ENCODE peak calls at places on chromosomes 7 and 10, in nine cellular contexts. One of them, this sample, is unnamed. For H3K27me3 and H3K9me3, the result is how much of the 10 kb centered on the place peaks cover.

GRCh38 chr10:104924101-104924795 is 283.2 kb downstream of the SORCS3 start:
- DNase-seq in mammary epithelial cell: no peak
- DNase-seq in CD8-positive, alpha-beta memory T cell: no peak
- DNase-seq in thoracic aorta: no peak
- DNase-seq in IMR-90: no peak
- DNase-seq in stomach: no peak
- DNase-seq in mesenchymal stem cell: no peak
- DNase-seq in heart left ventricle: no peak
- DNase-seq in left ventricle myocardium inferior: no peak
- DNase-seq in this sample: no peak

GRCh38 chr10:32409741-32410140 is 36.2 kb upstream of the CCDC7 start:
- DNase-seq in mammary epithelial cell: peak
- DNase-seq in CD8-positive, alpha-beta memory T cell: no peak
- DNase-seq in thoracic aorta: no peak
- DNase-seq in IMR-90: peak
- DNase-seq in stomach: no peak
- DNase-seq in mesenchymal stem cell: no peak
- DNase-seq in heart left ventricle: no peak
- DNase-seq in left ventricle myocardium inferior: no peak
- DNase-seq in this sample: no peak

GRCh38 chr10:82319558-82319957 is 444.6 kb downstream of the NRG3 start:
- DNase-seq in mammary epithelial cell: no peak
- DNase-seq in CD8-positive, alpha-beta memory T cell: no peak
- DNase-seq in thoracic aorta: no peak
- DNase-seq in IMR-90: no peak
- DNase-seq in stomach: no peak
- DNase-seq in mesenchymal stem cell: no peak
- DNase-seq in heart left ventricle: no peak
- DNase-seq in left ventricle myocardium inferior: no peak
- DNase-seq in this sample: no peak

GRCh38 chr7:107180378-107180777 is 11.6 kb downstream of the HBP1 start:
- DNase-seq in mammary epithelial cell: peak
- DNase-seq in CD8-positive, alpha-beta memory T cell: peak
- DNase-seq in thoracic aorta: no peak
- DNase-seq in IMR-90: peak
- DNase-seq in stomach: peak
- DNase-seq in mesenchymal stem cell: peak
- DNase-seq in heart left ventricle: no peak
- DNase-seq in left ventricle myocardium inferior: no peak
- DNase-seq in this sample: no peak

GRCh38 chr7:20441886-20442505 is 111.3 kb downstream of the ITGB8 start:
- DNase-seq in mammary epithelial cell: peak
- DNase-seq in CD8-positive, alpha-beta memory T cell: no peak
- DNase-seq in thoracic aorta: no peak
- DNase-seq in IMR-90: peak
- DNase-seq in stomach: no peak
- DNase-seq in mesenchymal stem cell: no peak
- DNase-seq in heart left ventricle: no peak
- DNase-seq in left ventricle myocardium inferior: no peak
- DNase-seq in this sample: no peak

GRCh38 chr10:72567884-72568283 is 58.0 kb downstream of the MICU1 start:
- DNase-seq in mammary epithelial cell: no peak
- DNase-seq in CD8-positive, alpha-beta memory T cell: no peak
- DNase-seq in thoracic aorta: no peak
- DNase-seq in IMR-90: no peak
- DNase-seq in stomach: no peak
- DNase-seq in mesenchymal stem cell: no peak
- DNase-seq in heart left ventricle: no peak
- DNase-seq in left ventricle myocardium inferior: no peak
- DNase-seq in this sample: no peak

GRCh38 chr10:103966671-103967432 is at the start of gene SLK:
- DNase-seq in mammary epithelial cell: peak
- DNase-seq in CD8-positive, alpha-beta memory T cell: peak
- DNase-seq in thoracic aorta: peak
- DNase-seq in IMR-90: peak
- DNase-seq in stomach: peak
- DNase-seq in mesenchymal stem cell: peak
- DNase-seq in heart left ventricle: peak
- DNase-seq in left ventricle myocardium inferior: peak
- DNase-seq in this sample: peak

GRCh38 chr7:94395141-94396041 is 696 bp downstream of the COL1A2 start:
- DNase-seq in mammary epithelial cell: peak
- DNase-seq in CD8-positive, alpha-beta memory T cell: peak
- DNase-seq in thoracic aorta: no peak
- DNase-seq in IMR-90: peak
- DNase-seq in stomach: peak
- DNase-seq in mesenchymal stem cell: peak
- DNase-seq in heart left ventricle: no peak
- DNase-seq in left ventricle myocardium inferior: no peak
- DNase-seq in this sample: peak

GRCh38 chr10:75941181-75941580 is 509.8 kb downstream of the LRMDA start:
- DNase-seq in mammary epithelial cell: no peak
- DNase-seq in CD8-positive, alpha-beta memory T cell: no peak
- DNase-seq in thoracic aorta: no peak
- DNase-seq in IMR-90: no peak
- DNase-seq in stomach: no peak
- DNase-seq in mesenchymal stem cell: no peak
- DNase-seq in heart left ventricle: no peak
- DNase-seq in left ventricle myocardium inferior: no peak
- DNase-seq in this sample: no peak

GRCh38 chr7:100356416-100357068 is 1.4 kb upstream of the PILRB start:
- DNase-seq in mammary epithelial cell: no peak
- DNase-seq in CD8-positive, alpha-beta memory T cell: no peak
- DNase-seq in thoracic aorta: no peak
- DNase-seq in IMR-90: no peak
- DNase-seq in stomach: no peak
- DNase-seq in mesenchymal stem cell: no peak
- DNase-seq in heart left ventricle: peak
- DNase-seq in left ventricle myocardium inferior: no peak
- DNase-seq in this sample: no peak

GRCh38 chr7:70506463-70506862 is 625.5 kb upstream of the GALNT17 start:
- DNase-seq in mammary epithelial cell: no peak
- DNase-seq in CD8-positive, alpha-beta memory T cell: no peak
- DNase-seq in thoracic aorta: no peak
- DNase-seq in IMR-90: no peak
- DNase-seq in stomach: no peak
- DNase-seq in mesenchymal stem cell: no peak
- DNase-seq in heart left ventricle: peak
- DNase-seq in left ventricle myocardium inferior: no peak
- DNase-seq in this sample: no peak

GRCh38 chr10:116169782-116170181 is 103.2 kb downstream of the GFRA1 start:
- DNase-seq in mammary epithelial cell: no peak
- DNase-seq in CD8-positive, alpha-beta memory T cell: no peak
- DNase-seq in thoracic aorta: no peak
- DNase-seq in IMR-90: no peak
- DNase-seq in stomach: no peak
- DNase-seq in mesenchymal stem cell: no peak
- DNase-seq in heart left ventricle: no peak
- DNase-seq in left ventricle myocardium inferior: no peak
- DNase-seq in this sample: no peak

GRCh38 chr7:135274495-135275268 is 41.0 kb downstream of the STRA8 start:
- DNase-seq in mammary epithelial cell: peak
- DNase-seq in CD8-positive, alpha-beta memory T cell: peak
- DNase-seq in thoracic aorta: peak
- DNase-seq in IMR-90: peak
- DNase-seq in stomach: peak
- DNase-seq in mesenchymal stem cell: peak
- DNase-seq in heart left ventricle: no peak
- DNase-seq in left ventricle myocardium inferior: peak
- DNase-seq in this sample: peak

GRCh38 chr10:133210398-133211140 is 19.4 kb upstream of the UTF1 start:
- DNase-seq in mammary epithelial cell: no peak
- DNase-seq in CD8-positive, alpha-beta memory T cell: no peak
- DNase-seq in thoracic aorta: no peak
- DNase-seq in IMR-90: no peak
- DNase-seq in stomach: no peak
- DNase-seq in mesenchymal stem cell: no peak
- DNase-seq in heart left ventricle: peak
- DNase-seq in left ventricle myocardium inferior: no peak
- DNase-seq in this sample: no peak

GRCh38 chr7:24715171-24715570 is 42.1 kb downstream of the GSDME start:
- DNase-seq in mammary epithelial cell: no peak
- DNase-seq in CD8-positive, alpha-beta memory T cell: no peak
- DNase-seq in thoracic aorta: no peak
- DNase-seq in IMR-90: no peak
- DNase-seq in stomach: no peak
- DNase-seq in mesenchymal stem cell: no peak
- DNase-seq in heart left ventricle: no peak
- DNase-seq in left ventricle myocardium inferior: no peak
- DNase-seq in this sample: no peak

GRCh38 chr10:78736926-78737618 is 331.7 kb upstream of the ZMIZ1 start:
- DNase-seq in mammary epithelial cell: no peak
- DNase-seq in CD8-positive, alpha-beta memory T cell: no peak
- DNase-seq in thoracic aorta: no peak
- DNase-seq in IMR-90: no peak
- DNase-seq in stomach: no peak
- DNase-seq in mesenchymal stem cell: no peak
- DNase-seq in heart left ventricle: no peak
- DNase-seq in left ventricle myocardium inferior: no peak
- DNase-seq in this sample: no peak

GRCh38 chr7:127251458-127252379 is 1.0 kb downstream of the GRM8 start:
- DNase-seq in mammary epithelial cell: peak
- DNase-seq in CD8-positive, alpha-beta memory T cell: no peak
- DNase-seq in thoracic aorta: no peak
- DNase-seq in IMR-90: no peak
- DNase-seq in stomach: no peak
- DNase-seq in mesenchymal stem cell: no peak
- DNase-seq in heart left ventricle: no peak
- DNase-seq in left ventricle myocardium inferior: no peak
- DNase-seq in this sample: no peak

GRCh38 chr10:6321880-6322279 is 119.1 kb downstream of the PFKFB3 start:
- DNase-seq in mammary epithelial cell: peak
- DNase-seq in CD8-positive, alpha-beta memory T cell: no peak
- DNase-seq in thoracic aorta: no peak
- DNase-seq in IMR-90: peak
- DNase-seq in stomach: no peak
- DNase-seq in mesenchymal stem cell: peak
- DNase-seq in heart left ventricle: no peak
- DNase-seq in left ventricle myocardium inferior: no peak
- DNase-seq in this sample: no peak
- H3K27ac ChIP-seq in mammary epithelial cell: no peak
- H3K27ac ChIP-seq in CD8-positive, alpha-beta memory T cell: no peak
- H3K27ac ChIP-seq in thoracic aorta: peak
- H3K27ac ChIP-seq in IMR-90: no peak
- H3K27ac ChIP-seq in stomach: no peak
- H3K27ac ChIP-seq in mesenchymal stem cell: no peak
- H3K27ac ChIP-seq in heart left ventricle: no peak
- H3K27ac ChIP-seq in left ventricle myocardium inferior: no peak
- H3K27ac ChIP-seq in this sample: no peak

DNA sequence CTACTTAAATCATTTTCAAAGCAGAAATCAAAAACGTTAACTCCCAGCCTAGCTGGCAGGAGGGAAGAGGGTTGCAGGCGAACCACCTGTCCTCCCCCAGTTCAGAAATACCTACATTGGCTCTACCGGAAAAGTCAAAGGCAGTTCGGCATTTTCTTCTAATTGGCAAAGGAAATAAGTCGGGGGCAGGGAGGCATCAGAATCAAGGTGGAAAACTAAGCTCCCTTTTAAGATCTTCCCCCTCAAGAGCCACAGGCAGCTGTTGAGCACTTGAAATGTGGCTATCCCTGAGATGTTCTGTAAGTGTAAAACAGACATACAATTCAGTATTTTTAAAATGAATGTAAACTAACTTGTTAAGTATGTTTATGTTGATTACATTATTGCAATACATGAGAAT is 957 bp upstream of the ELMO1 start:
- DNase-seq in mammary epithelial cell: no peak
- DNase-seq in CD8-positive, alpha-beta memory T cell: no peak
- DNase-seq in thoracic aorta: no peak
- DNase-seq in IMR-90: no peak
- DNase-seq in stomach: no peak
- DNase-seq in mesenchymal stem cell: no peak
- DNase-seq in heart left ventricle: no peak
- DNase-seq in left ventricle myocardium inferior: no peak
- DNase-seq in this sample: peak
- H3K27me3 ChIP-seq in mammary epithelial cell: under half
- H3K27me3 ChIP-seq in CD8-positive, alpha-beta memory T cell: under half
- H3K27me3 ChIP-seq in thoracic aorta: under half
- H3K27me3 ChIP-seq in IMR-90: under half
- H3K27me3 ChIP-seq in stomach: under half
- H3K27me3 ChIP-seq in mesenchymal stem cell: under half
- H3K27me3 ChIP-seq in heart left ventricle: under half
- H3K27me3 ChIP-seq in left ventricle myocardium inferior: half or more
- H3K27me3 ChIP-seq in this sample: under half

GRCh38 chr7:57354679-57355338 is 95.2 kb upstream of the ZNF716 start:
- DNase-seq in mammary epithelial cell: no peak
- DNase-seq in CD8-positive, alpha-beta memory T cell: no peak
- DNase-seq in thoracic aorta: no peak
- DNase-seq in IMR-90: no peak
- DNase-seq in stomach: no peak
- DNase-seq in mesenchymal stem cell: no peak
- DNase-seq in heart left ventricle: no peak
- DNase-seq in left ventricle myocardium inferior: peak
- DNase-seq in this sample: no peak
- H3K9me3 ChIP-seq in mammary epithelial cell: under half
- H3K9me3 ChIP-seq in CD8-positive, alpha-beta memory T cell: under half
- H3K9me3 ChIP-seq in thoracic aorta: under half
- H3K9me3 ChIP-seq in IMR-90: under half
- H3K9me3 ChIP-seq in stomach: half or more
- H3K9me3 ChIP-seq in mesenchymal stem cell: under half
- H3K9me3 ChIP-seq in heart left ventricle: under half
- H3K9me3 ChIP-seq in left ventricle myocardium inferior: under half
- H3K9me3 ChIP-seq in this sample: under half

GRCh38 chr7:15041226-15041625 is 138.7 kb upstream of the DGKB start:
- DNase-seq in mammary epithelial cell: no peak
- DNase-seq in CD8-positive, alpha-beta memory T cell: no peak
- DNase-seq in thoracic aorta: no peak
- DNase-seq in IMR-90: peak
- DNase-seq in stomach: no peak
- DNase-seq in mesenchymal stem cell: no peak
- DNase-seq in heart left ventricle: no peak
- DNase-seq in left ventricle myocardium inferior: no peak
- DNase-seq in this sample: no peak

DNA sequence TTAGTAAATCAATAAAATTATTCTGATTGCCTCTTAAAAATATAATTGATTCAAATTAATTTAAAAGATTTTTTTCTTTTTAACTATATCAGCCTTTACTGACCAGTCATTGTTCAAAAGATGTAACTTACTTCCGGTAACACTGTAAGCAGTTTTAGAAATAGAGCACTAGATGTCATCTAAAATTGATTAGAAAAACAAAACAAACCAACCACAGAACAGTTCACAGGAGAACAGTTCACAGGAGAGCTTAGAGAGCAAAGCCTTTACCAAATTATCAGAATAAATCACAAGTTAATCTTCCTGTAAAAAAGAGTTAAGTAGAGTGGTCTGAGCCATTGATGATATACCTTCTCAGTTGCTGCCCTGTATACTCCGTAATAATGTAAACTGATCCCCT is 133.3 kb upstream of the DGKB start:
- DNase-seq in mammary epithelial cell: no peak
- DNase-seq in CD8-positive, alpha-beta memory T cell: no peak
- DNase-seq in thoracic aorta: no peak
- DNase-seq in IMR-90: no peak
- DNase-seq in stomach: no peak
- DNase-seq in mesenchymal stem cell: no peak
- DNase-seq in heart left ventricle: no peak
- DNase-seq in left ventricle myocardium inferior: no peak
- DNase-seq in this sample: no peak
- H3K27ac ChIP-seq in mammary epithelial cell: no peak
- H3K27ac ChIP-seq in CD8-positive, alpha-beta memory T cell: no peak
- H3K27ac ChIP-seq in thoracic aorta: no peak
- H3K27ac ChIP-seq in IMR-90: no peak
- H3K27ac ChIP-seq in stomach: no peak
- H3K27ac ChIP-seq in mesenchymal stem cell: no peak
- H3K27ac ChIP-seq in heart left ventricle: no peak
- H3K27ac ChIP-seq in left ventricle myocardium inferior: no peak
- H3K27ac ChIP-seq in this sample: no peak

This sample was measured in naive thymus-derived CD4-positive, alpha-beta T cell.